ENCODE peak calls at places on chromosomes 12 and 14, in six cellular contexts. O is fibroblast of lung, G is left colon, X is NAMALWA, V is T-helper 9 cell, N is colonic mucosa. K is an unnamed sample.
A peak's percentile ranks its signal among the peaks of the same experiment; 100 is the strongest.

GRCh38 chr12:53252349-53252916 is 15.7 kb upstream of the ESPL1 start:
- DNase-seq in N (peak; percentile 76), V (no peak), X (no peak), G (peak; percentile 57), O (peak; percentile 24), K (peak; percentile 25)

GRCh38 chr12:97148941-97149559 is 242.0 kb downstream of the NEDD1 start:
- DNase-seq in N (peak; percentile 42), G (peak; percentile 53), V (peak; percentile 26), X (peak; percentile 60), O (peak; percentile 27), K (peak; percentile 78)

GRCh38 chr14:61585598-61586538 is 109.4 kb upstream of the HIF1A start:
- DNase-seq in X (no peak), O (peak; percentile 84), V (no peak), N (peak; percentile 76), G (peak; percentile 68), K (peak; percentile 90)

GRCh38 chr14:24990773-24991172 is 59.2 kb downstream of the STXBP6 start:
- DNase-seq in X (no peak), V (no peak), G (no peak), N (no peak), O (no peak), K (no peak)

GRCh38 chr14:53152627-53152908 is 555 bp downstream of the DDHD1 start:
- DNase-seq in N (no peak), O (no peak), G (no peak), V (no peak), X (peak; percentile 38), K (no peak)

GRCh38 chr12:75996907-75997447 is 34.6 kb downstream of the PHLDA1 start:
- DNase-seq in V (no peak), N (no peak), O (peak; percentile 38), G (no peak), X (no peak), K (no peak)

GRCh38 chr12:54370218-54370730 is 6.0 kb upstream of the GPR84 start:
- DNase-seq in X (no peak), V (no peak), G (peak; percentile 75), O (peak; percentile 77), N (peak; percentile 81), K (peak; percentile 82)

GRCh38 chr12:54418441-54419087 is 502 bp downstream of the ITGA5 start:
- DNase-seq in V (no peak), O (no peak), X (no peak), N (no peak), G (no peak), K (no peak)

GRCh38 chr12:99498756-99499155 is 148.8 kb upstream of the GARIN6 start:
- DNase-seq in O (peak; percentile 94), N (no peak), V (no peak), X (no peak), G (no peak), K (no peak)

GRCh38 chr12:94379479-94380113 is 80.1 kb downstream of the CEP83 start:
- DNase-seq in O (peak; percentile 31), X (no peak), V (no peak), G (no peak), N (no peak), K (no peak)

GRCh38 chr12:75848533-75848932 is 183.0 kb downstream of the PHLDA1 start:
- DNase-seq in O (no peak), V (no peak), G (no peak), N (no peak), X (no peak), K (no peak)

GRCh38 chr12:30970559-30971202 is 44.1 kb downstream of the TSPAN11 start:
- DNase-seq in N (no peak), X (no peak), V (no peak), G (no peak), O (no peak), K (no peak)

GRCh38 chr14:90111895-90112534 is 50.2 kb downstream of the KCNK13 start:
- DNase-seq in X (no peak), N (no peak), V (no peak), G (no peak), O (peak; percentile 89), K (no peak)

GRCh38 chr12:75505706-75506312 is 5.6 kb downstream of the KRR1 start:
- DNase-seq in N (no peak), O (no peak), X (peak; percentile 56), G (no peak), V (no peak), K (no peak)

GRCh38 chr14:94143239-94143638 is 13.8 kb upstream of the IFI27L2 start:
- DNase-seq in O (no peak), X (peak; percentile 53), V (no peak), G (no peak), N (no peak), K (no peak)

GRCh38 chr14:89723930-89724915 is 230.3 kb downstream of the EFCAB11 start:
- DNase-seq in V (no peak), O (no peak), G (no peak), X (no peak), N (no peak), K (no peak)

K was measured in body of pancreas.